ENCODE peak calls at places on chromosomes 4 and X, in six cellular contexts. K, Y, Q, Z, J and R are unnamed samples.

GRCh38 chr4:183398298-183399129 is 45.9 kb upstream of the CDKN2AIP start:
- DNase-seq in Y (peak; percentile 79), J (peak; percentile 70), K (peak; percentile 82), Q (peak; percentile 95), Z (peak; percentile 81), R (peak; percentile 41)

GRCh38 chr4:8346838-8347605 is 77.5 kb downstream of the HTRA3 start:
- DNase-seq in Y (peak; percentile 44), J (no peak), Q (peak; percentile 52), K (no peak), Z (no peak), R (no peak)

GRCh38 chr4:110480031-110480549 is 4.1 kb downstream of the ENPEP start:
- DNase-seq in Y (no peak), Z (no peak), Q (no peak), K (no peak), J (no peak), R (no peak)

GRCh38 chrX:103404225-103405008 is 28.1 kb downstream of the BEX3 start:
- DNase-seq in Z (peak; percentile 84), Q (peak; percentile 51), J (peak; percentile 78), Y (peak; percentile 79), K (peak; percentile 63), R (no peak)

GRCh38 chr4:102299708-102300107 is 45.6 kb downstream of the SLC39A8 start:
- DNase-seq in Y (no peak), Q (peak; percentile 57), K (no peak), Z (peak; percentile 76), J (peak; percentile 21), R (no peak)

GRCh38 chr4:114019972-114020358 is 40.5 kb upstream of the ARSJ start:
- DNase-seq in Z (no peak), Y (no peak), Q (no peak), J (no peak), K (no peak), R (no peak)

GRCh38 chr4:128583753-128584712 is 225.5 kb upstream of the JADE1 start:
- DNase-seq in K (no peak), Y (no peak), Z (no peak), J (no peak), Q (peak; percentile 26), R (no peak)

GRCh38 chr4:15702941-15703403 is at the start of gene BST1:
- DNase-seq in Z (no peak), J (no peak), Q (peak; percentile 98), Y (peak; percentile 82), K (peak; percentile 86), R (peak; percentile 54)

GRCh38 chrX:134542485-134542884 is 82.5 kb downstream of the HPRT1 start:
- DNase-seq in K (no peak), J (no peak), Q (no peak), Z (no peak), Y (no peak), R (no peak)

GRCh38 chr4:87502580-87503238 is 26.5 kb downstream of the SPARCL1 start:
- DNase-seq in K (no peak), Q (no peak), Z (no peak), Y (no peak), J (no peak), R (no peak)

GRCh38 chr4:7324651-7325121 is 110.0 kb downstream of the PSAPL1 start:
- DNase-seq in Q (peak; percentile 39), Y (peak; percentile 56), K (peak; percentile 38), J (no peak), Z (no peak), R (no peak)

GRCh38 chr4:174697164-174697563 is 131.9 kb downstream of the GLRA3 start:
- DNase-seq in K (no peak), J (no peak), Y (no peak), Z (no peak), Q (no peak), R (no peak)

GRCh38 chrX:108736509-108737479 is at the start of gene IRS4:
- DNase-seq in Y (peak; percentile 64), J (peak; percentile 20), Z (peak; percentile 79), K (peak; percentile 47), Q (peak; percentile 37), R (no peak)

GRCh38 chrX:53188763-53189162 is 36.2 kb downstream of the KDM5C start:
- DNase-seq in Q (no peak), Y (no peak), Z (no peak), J (peak; percentile 50), K (no peak), R (no peak)

GRCh38 chrX:106286053-106286650 is 118.0 kb downstream of the PWWP3B start:
- DNase-seq in J (no peak), K (no peak), Z (no peak), Y (no peak), Q (no peak), R (no peak)

GRCh38 chr4:52203351-52203750 is 152.2 kb downstream of the SPATA18 start:
- DNase-seq in Q (no peak), Y (no peak), K (no peak), J (no peak), Z (no peak), R (no peak)

GRCh38 chr4:54668031-54668611 is 10.4 kb downstream of the KIT start:
- DNase-seq in J (no peak), K (no peak), Z (no peak), Y (no peak), Q (no peak), R (no peak)

GRCh38 chrX:138858438-138858837 is 146.9 kb upstream of the FGF13 start:
- DNase-seq in J (no peak), Q (no peak), Y (no peak), K (no peak), Z (no peak), R (no peak)

GRCh38 chrX:71565634-71566033 is 12.6 kb upstream of the GCNA start:
- DNase-seq in J (no peak), K (no peak), Y (no peak), Z (no peak), Q (no peak), R (no peak)

GRCh38 chr4:184190711-184191110 is 27.0 kb downstream of the ENPP6 start:
- DNase-seq in Q (no peak), Z (no peak), J (no peak), Y (no peak), K (no peak), R (no peak)

GRCh38 chr4:25160714-25161598 is 707 bp upstream of the SEPSECS start:
- DNase-seq in Y (no peak), J (no peak), Z (no peak), Q (no peak), K (no peak), R (no peak)

DNA sequence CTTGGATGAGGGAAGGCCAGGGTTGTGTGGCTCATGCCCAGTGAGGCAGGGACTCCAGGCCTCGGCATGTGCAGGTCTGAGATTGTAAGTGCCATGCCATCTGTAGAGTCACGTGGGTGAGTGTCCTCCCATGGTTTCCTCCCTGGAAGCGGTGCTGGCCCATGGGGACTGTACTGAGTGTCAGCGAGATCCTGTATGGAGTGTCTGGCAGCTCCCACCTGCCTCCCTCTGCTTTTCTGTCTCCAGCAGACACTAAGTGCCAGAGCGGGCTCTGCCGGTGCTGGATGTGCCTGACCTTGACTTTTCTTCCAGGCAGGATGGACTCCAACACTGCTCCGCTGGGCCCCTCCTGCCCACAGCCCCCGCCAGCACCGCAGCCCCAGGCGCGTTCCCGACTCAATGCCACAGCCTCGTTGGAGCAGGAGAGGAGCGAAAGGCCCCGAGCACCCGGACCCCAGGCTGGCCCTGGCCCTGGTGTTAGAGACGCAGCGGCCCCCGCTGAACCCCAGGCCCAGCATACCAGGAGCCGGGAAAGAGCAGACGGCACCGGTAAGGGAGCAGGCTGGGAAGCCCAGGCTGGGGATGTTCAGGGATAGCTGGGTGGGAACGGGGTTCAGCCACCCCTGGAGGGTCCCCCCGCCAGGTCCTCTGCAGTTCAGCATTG is 7.6 kb downstream of the WFS1 start:
- DNase-seq in Q (peak; percentile 72), Z (no peak), J (no peak), Y (no peak), K (no peak), R (no peak)
- H3K4me1 ChIP-seq in Q (peaks cover 28% of the 10 kb centered on the region), Z (no peaks in the 10 kb centered on the region), J (peaks cover 26% of the 10 kb centered on the region), Y (peaks cover 92% of the 10 kb centered on the region), K (peaks cover 11% of the 10 kb centered on the region), R (peaks cover 5% of the 10 kb centered on the region)

GRCh38 chr4:180925800-180926199 is 1317.4 kb upstream of the TENM3 start:
- DNase-seq in Q (no peak), K (no peak), Z (no peak), J (no peak), Y (no peak), R (no peak)

GRCh38 chr4:180923476-180923875 is 1319.7 kb upstream of the TENM3 start:
- DNase-seq in Q (no peak), K (no peak), Z (no peak), Y (no peak), J (no peak), R (no peak)

DNA sequence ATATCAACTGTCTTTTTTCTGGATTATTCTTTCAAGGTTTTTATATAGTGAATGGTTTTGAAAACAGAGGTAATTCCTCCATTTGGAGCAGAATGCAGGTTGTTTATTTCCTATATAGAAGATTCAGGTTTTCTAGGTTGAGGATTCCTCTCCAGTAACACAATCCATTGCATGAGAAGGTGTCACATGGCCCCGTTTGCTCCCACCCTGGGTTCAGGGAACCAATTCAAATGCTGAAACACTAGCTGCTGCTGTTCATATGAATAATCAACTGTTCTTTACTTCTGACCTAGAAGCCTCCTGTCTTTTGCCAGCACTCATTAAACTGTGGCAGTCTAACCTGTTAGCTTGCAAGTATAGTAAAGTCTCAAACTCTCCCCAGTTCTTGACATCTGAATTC is 1316.9 kb upstream of the TENM3 start:
- DNase-seq in J (no peak), Z (no peak), K (no peak), Q (no peak), Y (no peak), R (no peak)
- H3K4me3 ChIP-seq in J (no peak overlapping the region), Z (no peak overlapping the region), K (no peak overlapping the region), Q (no peak overlapping the region), Y (no peak overlapping the region), R (no peak overlapping the region)

DNA sequence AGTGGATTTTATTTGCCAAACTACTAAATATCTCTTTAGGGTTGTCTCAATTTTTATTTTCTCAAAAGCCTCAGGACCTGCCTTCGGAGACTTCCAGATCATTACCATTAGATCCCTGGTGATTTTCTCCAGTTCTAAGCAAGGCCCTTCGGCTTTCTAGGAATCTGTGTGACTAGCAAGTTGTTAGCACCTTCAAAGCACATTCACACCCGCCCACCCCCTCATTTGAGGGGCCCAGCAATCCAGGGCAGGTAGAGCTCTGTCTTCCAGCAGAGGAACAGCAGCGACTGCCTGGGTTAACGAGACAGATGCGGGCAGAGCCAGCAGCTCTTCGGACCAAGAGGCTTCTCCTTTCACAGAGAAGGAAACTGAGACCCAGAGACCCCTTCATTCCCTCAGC is 2.0 kb downstream of the WDR1 start:
- DNase-seq in Q (no peak), Z (no peak), K (no peak), Y (no peak), J (no peak), R (no peak)
- H3K4me1 ChIP-seq in Q (peaks cover 26% of the 10 kb centered on the region), Z (peaks cover 39% of the 10 kb centered on the region), K (peaks cover 6% of the 10 kb centered on the region), Y (peaks cover 77% of the 10 kb centered on the region), J (peaks cover 21% of the 10 kb centered on the region), R (peaks cover 56% of the 10 kb centered on the region)

GRCh38 chr4:156773648-156774357 is 197.8 kb downstream of the PDGFC start:
- DNase-seq in K (no peak), Y (no peak), Z (no peak), Q (no peak), J (no peak), R (no peak)

GRCh38 chr4:156778093-156778492 is 193.5 kb downstream of the PDGFC start:
- DNase-seq in Z (no peak), J (no peak), Y (no peak), Q (no peak), K (no peak), R (no peak)

GRCh38 chr4:156775803-156776202 is 195.8 kb downstream of the PDGFC start:
- DNase-seq in Q (no peak), J (no peak), Z (no peak), Y (no peak), K (no peak), R (no peak)

GRCh38 chr4:156771171-156771837 is 200.3 kb downstream of the PDGFC start:
- DNase-seq in Q (no peak), K (no peak), J (peak; percentile 20), Z (no peak), Y (peak; percentile 65), R (no peak)

GRCh38 chr4:156774422-156774821 is 197.2 kb downstream of the PDGFC start:
- DNase-seq in J (no peak), Q (peak; percentile 37), K (no peak), Z (no peak), Y (no peak), R (no peak)
- H3K4me3 ChIP-seq in J (no peak overlapping the region), Q (no peak overlapping the region), K (no peak overlapping the region), Z (no peak overlapping the region), Y (no peak overlapping the region), R (no peak overlapping the region)